ENCODE peak calls at places on chromosomes 11 and 22, in eight cellular contexts. Q is cardiac muscle cell; E is CD8-positive, alpha-beta T cell; T is lower lobe of right lung; I is neural progenitor cell; W is MCF 10A; H is nephron progenitor cell; S is type B pancreatic cell. J is an unnamed sample.

GRCh38 chr22:49333206-49333605 is 494.5 kb downstream of the BRD1 start:
- DNase-seq in Q (no peak), E (no peak), T (peak; percentile 30), I (no peak), W (no peak), H (no peak), S (peak; percentile 54), J (no peak)

GRCh38 chr22:19984201-19984753 is 32.3 kb downstream of the ARVCF start:
- DNase-seq in Q (no peak), E (no peak), T (no peak), I (no peak), W (peak; percentile 76), H (no peak), S (no peak), J (no peak)

GRCh38 chr11:3859373-3859881 is 4.0 kb downstream of the STIM1 start:
- DNase-seq in Q (no peak), E (no peak), T (no peak), I (no peak), W (no peak), H (no peak), S (no peak), J (no peak)

GRCh38 chr22:23527971-23528740 is 51.9 kb downstream of the IGLL1 start:
- DNase-seq in Q (no peak), E (no peak), T (peak; percentile 48), I (no peak), W (no peak), H (no peak), S (no peak), J (no peak)

GRCh38 chr11:132674161-132674560 is 858.1 kb downstream of the OPCML start:
- DNase-seq in Q (no peak), E (no peak), T (no peak), I (no peak), W (no peak), H (no peak), S (no peak), J (no peak)

GRCh38 chr11:84249344-84250135 is 963.4 kb upstream of the CCDC90B start:
- DNase-seq in Q (no peak), E (no peak), T (no peak), I (no peak), W (no peak), H (no peak), S (no peak), J (no peak)

GRCh38 chr11:14418801-14419417 is 59.9 kb upstream of the RRAS2 start:
- DNase-seq in Q (no peak), E (no peak), T (no peak), I (peak; percentile 61), W (peak; percentile 81), H (no peak), S (no peak), J (no peak)

GRCh38 chr22:23784215-23784732 is 2.5 kb upstream of the SMARCB1 start:
- DNase-seq in Q (no peak), E (no peak), T (no peak), I (no peak), W (no peak), H (no peak), S (no peak), J (no peak)

GRCh38 chr22:34973926-34974325 is 92.0 kb upstream of the ISX start:
- DNase-seq in Q (no peak), E (no peak), T (no peak), I (peak; percentile 41), W (no peak), H (no peak), S (no peak), J (no peak)

GRCh38 chr11:63592975-63593395 is 21.2 kb downstream of the PLAAT3 start:
- DNase-seq in Q (peak; percentile 59), E (no peak), T (no peak), I (peak; percentile 24), W (peak; percentile 28), H (peak; percentile 23), S (no peak), J (no peak)

GRCh38 chr11:1570896-1571759 is 943 bp downstream of the DUSP8 start:
- DNase-seq in Q (no peak), E (no peak), T (no peak), I (peak; percentile 70), W (no peak), H (peak; percentile 46), S (peak; percentile 71), J (no peak)

GRCh38 chr11:129946256-129946655 is 50.9 kb upstream of the NFRKB start:
- DNase-seq in Q (no peak), E (no peak), T (no peak), I (no peak), W (no peak), H (no peak), S (no peak), J (no peak)

GRCh38 chr11:95727630-95728029 is 62.0 kb downstream of the FAM76B start:
- DNase-seq in Q (no peak), E (no peak), T (no peak), I (no peak), W (no peak), H (no peak), S (no peak), J (no peak)

GRCh38 chr11:72075109-72075508 is 5.2 kb downstream of the NUMA1 start:
- DNase-seq in Q (peak; percentile 32), E (no peak), T (no peak), I (peak; percentile 26), W (no peak), H (no peak), S (no peak), J (no peak)
- TF ChIP-seq CTCF in Q (peak; percentile 19), E (no peak), T (no peak), I (peak; percentile 19), W (no peak), H (no peak), S (no peak), J (no peak)

DNA sequence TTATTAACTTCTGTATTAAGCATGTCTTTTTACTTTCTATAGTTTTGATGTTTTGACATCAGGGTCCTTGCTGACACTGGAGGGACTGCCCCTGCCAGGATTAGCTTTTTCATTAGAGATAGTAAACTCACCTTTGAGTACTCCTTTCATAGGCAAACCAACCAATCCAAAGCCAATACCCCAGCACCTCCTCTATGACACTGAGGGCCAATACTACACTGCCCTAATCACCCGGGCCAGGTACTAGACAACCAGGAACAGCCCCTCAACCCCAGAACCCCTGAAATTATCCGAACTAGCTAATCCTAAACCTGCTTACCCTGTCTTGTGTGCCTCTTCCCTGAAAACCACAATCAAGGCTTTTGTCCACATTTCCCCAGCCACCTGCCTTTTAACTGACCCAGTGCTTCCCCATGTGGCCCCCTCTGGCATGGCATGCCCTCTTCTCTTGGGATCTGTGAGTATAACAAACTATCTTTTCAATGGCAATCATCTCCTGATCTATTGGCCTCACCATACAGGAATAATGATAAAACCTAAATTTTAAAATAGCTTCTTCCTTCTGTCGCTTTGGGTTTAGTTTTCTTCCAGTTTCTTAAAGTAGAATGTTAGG is 31.2 kb downstream of the RAB6A start:
- DNase-seq in Q (no peak), E (no peak), T (no peak), I (peak; percentile 78), W (peak; percentile 29), H (peak; percentile 16), S (no peak), J (no peak)
- TF ChIP-seq CTCF in Q (peak; percentile 45), E (peak; percentile 47), T (peak; percentile 20), I (peak; percentile 67), W (peak; percentile 28), H (peak; percentile 47), S (peak; percentile 72), J (no peak)

GRCh38 chr11:21301981-21302380 is 632.6 kb downstream of the NELL1 start:
- DNase-seq in Q (no peak), E (no peak), T (no peak), I (no peak), W (no peak), H (no peak), S (no peak), J (no peak)
- TF ChIP-seq CTCF in Q (no peak), E (no peak), T (no peak), I (no peak), W (no peak), H (no peak), S (no peak), J (no peak)

GRCh38 chr11:118896921-118897591 is 13.4 kb downstream of the CXCR5 start:
- DNase-seq in Q (no peak), E (no peak), T (no peak), I (no peak), W (no peak), H (no peak), S (no peak), J (no peak)
- TF ChIP-seq CTCF in Q (no peak), E (no peak), T (no peak), I (no peak), W (no peak), H (no peak), S (no peak), J (no peak)

GRCh38 chr22:17100621-17101020 is 15.8 kb downstream of the IL17RA start:
- DNase-seq in Q (no peak), E (no peak), T (no peak), I (no peak), W (no peak), H (no peak), S (no peak), J (no peak)
- TF ChIP-seq CTCF in Q (no peak), E (no peak), T (no peak), I (no peak), W (no peak), H (no peak), S (no peak), J (no peak)

GRCh38 chr22:38681784-38682335 is at the start of gene TOMM22:
- DNase-seq in Q (peak; percentile 90), E (peak; percentile 79), T (peak; percentile 95), I (peak; percentile 94), W (peak; percentile 83), H (peak; percentile 87), S (peak; percentile 89), J (peak; percentile 84)
- TF ChIP-seq CTCF in Q (peak; percentile 68), E (peak; percentile 37), T (peak; percentile 78), I (peak; percentile 75), W (peak; percentile 39), H (peak; percentile 35), S (peak; percentile 55), J (no peak)

DNA sequence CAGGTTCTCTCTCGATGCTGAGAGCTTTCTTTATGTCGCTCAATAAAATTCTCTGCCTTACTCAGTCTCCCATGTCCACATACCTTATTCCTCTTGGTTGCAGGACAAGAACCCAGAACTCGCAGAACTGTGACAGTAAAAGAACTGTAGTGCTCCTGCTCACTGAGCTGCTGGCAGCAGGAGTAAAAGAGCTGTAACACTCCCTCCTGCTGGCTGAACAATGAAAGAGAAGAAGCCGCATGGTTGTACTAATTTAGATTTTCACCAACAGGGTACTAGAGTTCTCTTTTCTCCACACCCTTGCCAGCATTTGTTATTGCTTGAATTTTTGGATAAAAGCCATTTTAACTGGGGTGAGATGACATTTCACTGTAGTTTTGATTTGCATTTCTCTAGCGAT is 433.2 kb downstream of the GUCY1A2 start:
- DNase-seq in Q (peak; percentile 57), E (no peak), T (no peak), I (peak; percentile 59), W (peak; percentile 39), H (no peak), S (no peak), J (no peak)
- TF ChIP-seq CTCF in Q (peak; percentile 43), E (no peak), T (no peak), I (peak; percentile 64), W (peak; percentile 23), H (no peak), S (peak; percentile 60), J (no peak)

J was measured in activated B cell treated with CpG ODN at 0.5 μM for 24 hours.